ENCODE peak calls at places on chromosomes 3 and 15, in seven cellular contexts. G is H1; J is astrocyte; W is WTC11; N is CD8-positive, alpha-beta T cell; K is retinal pigment epithelial cell; H is Caco-2. T is an unnamed sample.

GRCh38 chr15:26974120-26974780 is 3.3 kb downstream of the GABRG3 start:
- DNase-seq in W (peak; percentile 40), J (peak; percentile 26), G (peak; percentile 57), H (no peak), K (peak; percentile 6), N (no peak), T (peak; percentile 0)

GRCh38 chr3:56799251-56799882 is 2.4 kb downstream of the ARHGEF3 start:
- DNase-seq in G (no peak), W (no peak), K (no peak), N (no peak), J (peak; percentile 39), H (no peak), T (no peak)

GRCh38 chr15:46636220-46636619 is 1001.4 kb downstream of the SQOR start:
- DNase-seq in K (no peak), N (no peak), G (no peak), W (no peak), H (no peak), J (no peak), T (no peak)

GRCh38 chr3:193803288-193803687 is 210.3 kb downstream of the OPA1 start:
- DNase-seq in J (no peak), N (no peak), K (no peak), W (no peak), G (no peak), H (peak; percentile 32), T (no peak)

GRCh38 chr3:43874290-43874689 is 183.6 kb downstream of the ABHD5 start:
- DNase-seq in J (no peak), N (no peak), K (no peak), W (no peak), H (no peak), G (no peak), T (no peak)

GRCh38 chr3:70233112-70233511 is 79.3 kb downstream of the MDFIC2 start:
- DNase-seq in N (no peak), H (no peak), W (no peak), K (no peak), G (no peak), J (no peak), T (no peak)

GRCh38 chr15:58498821-58499580 is 67.2 kb downstream of the LIPC start:
- DNase-seq in N (no peak), K (no peak), G (no peak), J (peak; percentile 63), W (no peak), H (no peak), T (no peak)

GRCh38 chr3:10023587-10024310 is 2.5 kb upstream of the FANCD2 start:
- DNase-seq in N (no peak), W (no peak), K (no peak), J (peak; percentile 89), H (no peak), G (no peak), T (no peak)

GRCh38 chr15:67174864-67175573 is 79.4 kb downstream of the AAGAB start:
- DNase-seq in K (peak; percentile 87), J (peak; percentile 52), G (no peak), H (peak; percentile 55), N (no peak), W (no peak), T (peak; percentile 78)

GRCh38 chr3:113070226-113071220 is 79.7 kb downstream of the GTPBP8 start:
- DNase-seq in J (peak; percentile 45), W (no peak), H (no peak), N (no peak), K (no peak), G (no peak), T (no peak)

GRCh38 chr3:16305121-16305541 is 40.1 kb downstream of the OXNAD1 start:
- DNase-seq in N (no peak), H (no peak), G (no peak), K (no peak), W (no peak), J (no peak), T (no peak)

DNA sequence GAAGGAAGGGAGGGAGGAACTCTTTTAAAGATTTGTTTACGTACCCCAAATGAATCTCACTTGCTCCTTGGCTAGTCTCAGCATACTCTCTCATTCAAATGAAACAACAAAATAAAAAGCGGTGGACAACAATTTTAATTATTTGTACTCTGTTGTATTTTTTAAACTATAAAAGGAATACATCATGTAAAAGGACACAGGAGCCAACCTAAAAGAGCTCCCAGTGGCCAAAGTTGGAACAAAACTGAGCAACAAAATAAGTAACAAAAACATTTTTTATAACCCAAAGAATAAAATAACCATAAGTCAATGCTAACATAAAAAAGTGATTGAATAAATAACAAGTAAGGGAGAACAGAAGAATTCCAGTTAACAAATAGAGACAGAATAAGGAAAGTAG is 24.4 kb upstream of the SSUH2 start:
- DNase-seq in G (no peak), W (no peak), N (no peak), K (no peak), H (no peak), J (no peak), T (no peak)
- TF ChIP-seq CTCF in G (no peak), W (no peak), N (no peak), K (peak; percentile 29), H (no peak), J (no peak), T (no peak)

DNA sequence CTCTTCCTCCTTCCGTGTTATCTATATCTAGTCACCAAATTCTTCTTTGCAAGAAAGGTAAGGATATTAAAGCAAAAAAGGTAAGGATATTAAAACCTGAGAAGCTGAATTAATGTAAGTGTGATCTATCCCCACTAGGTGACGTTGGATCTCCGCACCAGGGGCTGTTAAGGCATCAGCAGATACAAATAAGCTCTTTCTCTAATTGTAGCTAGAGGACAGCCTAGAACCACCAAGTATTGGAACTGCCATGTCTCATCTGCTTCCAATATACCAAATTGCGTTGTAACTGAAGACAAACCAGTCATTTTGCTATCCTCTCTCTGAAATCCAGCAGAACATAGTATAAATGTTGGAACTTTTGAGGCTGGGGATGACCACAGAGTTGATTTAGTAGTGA is 471.2 kb upstream of the TGFBR2 start:
- DNase-seq in K (no peak), J (no peak), N (no peak), G (no peak), H (no peak), W (no peak), T (peak; percentile 32)
- TF ChIP-seq CTCF in K (no peak), J (no peak), N (no peak), G (no peak), H (peak; percentile 24), W (no peak), T (peak; percentile 69)

DNA sequence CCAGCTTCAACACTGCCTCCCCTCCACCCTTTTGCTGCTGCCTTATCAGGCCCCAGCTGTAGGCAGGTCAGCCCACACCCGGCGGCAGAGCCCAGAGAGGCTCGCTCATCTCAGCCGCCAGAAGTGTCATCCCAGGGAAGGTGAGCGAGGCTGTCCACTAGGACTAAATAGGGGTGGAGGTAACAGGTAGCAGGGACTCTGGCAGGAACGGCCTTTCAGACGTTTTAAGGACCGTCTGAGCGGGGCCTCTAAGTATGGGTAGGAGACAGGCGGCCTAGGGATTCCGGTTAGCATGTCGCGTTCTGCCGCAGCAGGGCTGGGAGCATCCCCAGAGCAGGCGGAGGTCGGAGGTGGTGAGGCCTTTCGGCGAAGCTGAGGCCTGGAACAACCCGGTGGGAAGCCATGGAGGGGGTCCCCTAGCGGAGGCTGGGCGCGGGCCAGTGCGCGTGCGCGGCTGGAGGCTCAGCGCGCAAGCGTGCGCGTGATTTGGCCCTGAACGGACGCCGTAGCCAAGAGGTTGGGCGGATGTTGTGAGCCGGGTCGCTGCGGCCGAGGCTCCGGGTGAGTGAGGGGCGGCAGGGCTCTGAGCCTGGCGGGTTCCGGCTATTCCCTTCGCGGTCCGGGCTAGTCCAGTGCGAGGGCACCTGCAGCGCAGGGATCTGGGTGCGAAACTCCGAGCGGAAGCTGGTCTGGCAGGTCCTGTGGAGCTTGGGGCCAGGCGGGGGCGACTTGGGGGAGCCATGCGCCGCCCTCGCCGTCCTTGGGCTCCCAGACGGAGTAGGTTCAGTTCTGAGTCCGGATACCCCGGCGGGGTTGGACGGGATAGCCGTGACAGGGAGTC is at the start of the genes MST1 and RNF123:
- DNase-seq in G (peak; percentile 98), W (peak; percentile 95), N (peak; percentile 89), H (peak; percentile 90), K (peak; percentile 60), J (peak; percentile 85), T (no peak)
- TF ChIP-seq CTCF in G (no peak), W (no peak), N (no peak), H (peak; percentile 45), K (peak; percentile 35), J (no peak), T (no peak)

GRCh38 chr3:192490720-192491119 is 236.6 kb downstream of the FGF12 start:
- DNase-seq in G (no peak), N (no peak), W (no peak), J (no peak), K (no peak), H (no peak), T (no peak)

GRCh38 chr3:192494176-192494575 is 233.2 kb downstream of the FGF12 start:
- DNase-seq in K (no peak), W (no peak), J (no peak), H (no peak), N (no peak), G (no peak), T (no peak)

GRCh38 chr3:192487032-192487431 is 240.3 kb downstream of the FGF12 start:
- DNase-seq in H (no peak), K (no peak), N (no peak), W (no peak), G (no peak), J (no peak), T (no peak)

DNA sequence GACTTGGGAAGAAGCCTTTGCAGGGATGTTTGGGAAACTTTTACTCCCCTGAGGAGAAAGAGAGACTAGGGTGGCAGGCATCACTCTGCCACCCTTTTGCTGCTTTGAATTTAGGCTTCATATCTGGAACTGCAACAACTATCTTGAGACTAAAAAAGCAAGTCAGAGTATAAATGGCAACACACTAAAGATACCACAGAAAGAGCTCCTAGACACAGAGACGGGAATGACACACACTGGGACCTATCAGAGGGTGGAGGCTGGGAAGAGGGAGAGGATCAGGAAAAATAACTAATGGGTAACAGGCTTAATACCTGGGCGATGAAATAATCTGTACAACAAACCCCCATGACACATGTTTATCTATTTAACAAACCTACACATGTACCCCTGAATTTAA is 237.8 kb downstream of the FGF12 start:
- DNase-seq in W (no peak), N (no peak), K (no peak), J (no peak), G (no peak), H (no peak), T (no peak)
- TF ChIP-seq CTCF in W (no peak), N (no peak), K (no peak), J (no peak), G (no peak), H (no peak), T (no peak)

GRCh38 chr15:78284758-78285157 is 14.7 kb downstream of the SKIC8 start:
- DNase-seq in H (no peak), J (no peak), W (no peak), G (no peak), K (no peak), N (no peak), T (no peak)
- TF ChIP-seq CTCF in H (peak; percentile 21), J (no peak), W (no peak), G (peak; percentile 43), K (peak; percentile 40), N (no peak), T (peak; percentile 29)

T was measured in Panc1.